ENCODE peak calls at places on chromosomes 2 and 18, in nine cellular contexts. J is stimulated activated naive CD4-positive, alpha-beta T cell; L is stimulated activated CD8-positive, alpha-beta memory T cell treated with anti-CD3 and anti-CD28 coated beads, Interleukin-4, amount 100 ng/mL, for 48 hours; T is upper lobe of right lung; C is posterior cingulate gyrus; D is Right ventricle myocardium superior; S is hippocampal formation; Y is NCI-H774; F is LoVo. V is an unnamed sample.

GRCh38 chr2:101120124-101120996 is 30.8 kb downstream of the TBC1D8 start:
- DNase-seq in J (no peak), L (no peak), T (peak), C (no peak), D (peak), S (no peak), Y (peak), F (peak), V (peak)

GRCh38 chr2:16148632-16149348 is 208.4 kb downstream of the MYCN start:
- DNase-seq in J (peak), L (no peak), T (no peak), C (no peak), D (no peak), S (no peak), Y (no peak), F (no peak), V (no peak)

GRCh38 chr2:205903549-205904129 is 182.3 kb downstream of the INO80D start:
- DNase-seq in J (no peak), L (no peak), T (no peak), C (no peak), D (no peak), S (no peak), Y (peak), F (peak), V (no peak)

GRCh38 chr18:28039078-28039477 is 137.9 kb downstream of the CDH2 start:
- DNase-seq in J (no peak), L (no peak), T (no peak), C (no peak), D (no peak), S (no peak), Y (no peak), F (no peak), V (no peak)

GRCh38 chr2:233075141-233075965 is 15.2 kb downstream of the INPP5D start:
- DNase-seq in J (no peak), L (peak), T (no peak), C (no peak), D (no peak), S (no peak), Y (no peak), F (no peak), V (no peak)

GRCh38 chr2:241255542-241256167 is 59.8 kb downstream of the HDLBP start:
- DNase-seq in J (no peak), L (no peak), T (no peak), C (no peak), D (no peak), S (peak), Y (no peak), F (no peak), V (no peak)

GRCh38 chr2:238128061-238129040 is 10.1 kb upstream of the KLHL30 start:
- DNase-seq in J (no peak), L (no peak), T (no peak), C (no peak), D (peak), S (no peak), Y (no peak), F (no peak), V (no peak)

GRCh38 chr2:39118786-39119499 is 1.9 kb downstream of the SOS1 start:
- DNase-seq in J (no peak), L (no peak), T (no peak), C (no peak), D (no peak), S (no peak), Y (no peak), F (no peak), V (no peak)

GRCh38 chr18:63823516-63824219 is 48.5 kb downstream of the SERPINB7 start:
- DNase-seq in J (no peak), L (peak), T (no peak), C (no peak), D (peak), S (no peak), Y (no peak), F (no peak), V (no peak)

GRCh38 chr2:146634256-146635068 is 1210.4 kb upstream of the ACVR2A start:
- DNase-seq in J (no peak), L (no peak), T (no peak), C (no peak), D (no peak), S (no peak), Y (no peak), F (peak), V (peak)

GRCh38 chr2:241559489-241560180 is 1.1 kb downstream of the BOK start:
- DNase-seq in J (no peak), L (no peak), T (peak), C (peak), D (peak), S (peak), Y (no peak), F (peak), V (no peak)

GRCh38 chr2:200862532-200863000 is 1.9 kb downstream of the CLK1 start:
- DNase-seq in J (peak), L (peak), T (no peak), C (no peak), D (no peak), S (no peak), Y (no peak), F (no peak), V (no peak)

GRCh38 chr2:133986076-133986837 is 267.6 kb upstream of the MGAT5 start:
- DNase-seq in J (no peak), L (no peak), T (no peak), C (no peak), D (no peak), S (no peak), Y (no peak), F (peak), V (no peak)

GRCh38 chr2:232142049-232142448 is 180.5 kb downstream of the DIS3L2 start:
- DNase-seq in J (no peak), L (peak), T (no peak), C (no peak), D (no peak), S (peak), Y (no peak), F (no peak), V (no peak)

GRCh38 chr18:50011813-50012445 is 183.0 kb downstream of the MYO5B start:
- DNase-seq in J (no peak), L (no peak), T (no peak), C (no peak), D (no peak), S (no peak), Y (no peak), F (no peak), V (peak)

GRCh38 chr2:191961556-191961955 is 114.7 kb upstream of the CAVIN2 start:
- DNase-seq in J (no peak), L (no peak), T (no peak), C (no peak), D (no peak), S (no peak), Y (no peak), F (no peak), V (no peak)

GRCh38 chr2:204453730-204454167 is 91.5 kb upstream of the PARD3B start:
- DNase-seq in J (no peak), L (no peak), T (peak), C (peak), D (peak), S (no peak), Y (peak), F (peak), V (no peak)

GRCh38 chr2:57908736-57909161 is 137.9 kb upstream of the VRK2 start:
- DNase-seq in J (no peak), L (no peak), T (no peak), C (no peak), D (no peak), S (no peak), Y (no peak), F (no peak), V (no peak)

GRCh38 chr2:224038049-224038829 is 847 bp downstream of the SERPINE2 start:
- DNase-seq in J (peak), L (peak), T (peak), C (no peak), D (peak), S (no peak), Y (no peak), F (peak), V (no peak)

GRCh38 chr2:234818937-234819336 is 132.9 kb upstream of the SH3BP4 start:
- DNase-seq in J (no peak), L (no peak), T (no peak), C (no peak), D (no peak), S (no peak), Y (no peak), F (no peak), V (no peak)

GRCh38 chr2:237693281-237694039 is 66.1 kb downstream of the LRRFIP1 start:
- DNase-seq in J (peak), L (peak), T (peak), C (no peak), D (no peak), S (no peak), Y (no peak), F (peak), V (no peak)

GRCh38 chr18:811192-812122 is 585 bp downstream of the YES1 start:
- DNase-seq in J (no peak), L (no peak), T (peak), C (no peak), D (no peak), S (no peak), Y (no peak), F (no peak), V (no peak)

V was measured in BJ.